ENCODE peak calls at places on chromosomes 6 and 20, in ten cellular contexts. T, Z, H, W, B, U, C, N, K and A are unnamed samples.

GRCh38 chr6:126373344-126373743 is 33.4 kb downstream of the CENPW start:
- DNase-seq in T (no peak), Z (no peak), H (no peak), W (no peak), B (no peak), U (no peak), C (no peak), N (no peak), K (no peak), A (no peak)

GRCh38 chr6:43254846-43255245 is 11.6 kb downstream of the TTBK1 start:
- DNase-seq in T (no peak), Z (no peak), H (no peak), W (no peak), B (no peak), U (no peak), C (no peak), N (no peak), K (no peak), A (no peak)

GRCh38 chr6:78251930-78252329 is 599.1 kb downstream of the MEI4 start:
- DNase-seq in T (no peak), Z (no peak), H (no peak), W (no peak), B (no peak), U (no peak), C (no peak), N (peak), K (no peak), A (no peak)

GRCh38 chr6:37168809-37169457 is 1.0 kb upstream of the PIM1 start:
- DNase-seq in T (peak), Z (peak), H (peak), W (peak), B (peak), U (no peak), C (peak), N (peak), K (peak), A (peak)

GRCh38 chr6:135686784-135687301 is 164.7 kb upstream of the PDE7B start:
- DNase-seq in T (no peak), Z (no peak), H (peak), W (no peak), B (peak), U (no peak), C (no peak), N (no peak), K (no peak), A (no peak)

GRCh38 chr6:26020291-26020982 is 57.8 kb downstream of the TRIM38 start:
- DNase-seq in T (peak), Z (peak), H (peak), W (peak), B (peak), U (peak), C (peak), N (peak), K (peak), A (peak)

GRCh38 chr20:53032021-53033001 is 60.2 kb downstream of the TSHZ2 start:
- DNase-seq in T (no peak), Z (no peak), H (no peak), W (no peak), B (peak), U (no peak), C (no peak), N (peak), K (no peak), A (no peak)

GRCh38 chr6:157317129-157317814 is 6.0 kb downstream of the TMEM242 start:
- DNase-seq in T (peak), Z (no peak), H (peak), W (no peak), B (peak), U (peak), C (no peak), N (peak), K (no peak), A (peak)

GRCh38 chr6:89007209-89008001 is 44.0 kb upstream of the RNGTT start:
- DNase-seq in T (no peak), Z (no peak), H (peak), W (no peak), B (no peak), U (no peak), C (no peak), N (peak), K (peak), A (peak)

GRCh38 chr20:36391955-36392354 is 85.8 kb downstream of the DLGAP4 start:
- DNase-seq in T (no peak), Z (no peak), H (no peak), W (no peak), B (no peak), U (no peak), C (no peak), N (no peak), K (peak), A (no peak)

GRCh38 chr6:15073344-15073789 is 172.5 kb upstream of the JARID2 start:
- DNase-seq in T (peak), Z (no peak), H (no peak), W (no peak), B (peak), U (no peak), C (no peak), N (peak), K (no peak), A (no peak)

GRCh38 chr6:1336246-1336843 is 24.4 kb downstream of the FOXQ1 start:
- DNase-seq in T (peak), Z (no peak), H (no peak), W (no peak), B (peak), U (peak), C (no peak), N (peak), K (peak), A (no peak)

GRCh38 chr6:28742668-28743270 is 181.0 kb downstream of the TRIM27 start:
- DNase-seq in T (no peak), Z (peak), H (peak), W (no peak), B (peak), U (peak), C (peak), N (peak), K (peak), A (peak)

GRCh38 chr20:16505894-16506293 is 67.4 kb downstream of the KIF16B start:
- DNase-seq in T (no peak), Z (no peak), H (peak), W (no peak), B (no peak), U (no peak), C (no peak), N (no peak), K (no peak), A (no peak)

GRCh38 chr6:145836170-145836569 is 21.6 kb upstream of the FBXO30 start:
- DNase-seq in T (no peak), Z (no peak), H (no peak), W (no peak), B (no peak), U (no peak), C (no peak), N (peak), K (peak), A (no peak)

GRCh38 chr20:5100684-5101347 is 18.9 kb downstream of the PCNA start:
- DNase-seq in T (peak), Z (peak), H (peak), W (peak), B (peak), U (peak), C (no peak), N (peak), K (peak), A (peak)

GRCh38 chr20:16929756-16930155 is 181.6 kb downstream of the OTOR start:
- DNase-seq in T (no peak), Z (no peak), H (no peak), W (no peak), B (no peak), U (no peak), C (no peak), N (peak), K (no peak), A (no peak)

GRCh38 chr6:166567813-166568212 is 18.7 kb downstream of the RAMACL start:
- DNase-seq in T (no peak), Z (no peak), H (peak), W (no peak), B (no peak), U (no peak), C (no peak), N (no peak), K (no peak), A (no peak)

GRCh38 chr20:61880706-61881105 is 185.0 kb downstream of the TAF4 start:
- DNase-seq in T (no peak), Z (no peak), H (no peak), W (no peak), B (no peak), U (no peak), C (no peak), N (no peak), K (no peak), A (no peak)